ENCODE peak calls at places on chromosomes 5 and 9, in seven cellular contexts. F is GM12878, Y is SK-N-SH, L is HCT116, G is K562, S is H1, O is HepG2. Q is an unnamed sample.

GRCh38 chr5:139118804-139119203 is 79.4 kb downstream of the SIL1 start:
- DNase-seq in G (no peak), L (no peak), Y (no peak), S (no peak), O (no peak), F (no peak), Q (no peak)

GRCh38 chr5:61732376-61732775 is 400.3 kb downstream of the ZSWIM6 start:
- DNase-seq in S (no peak), F (no peak), L (no peak), G (no peak), Y (no peak), O (no peak), Q (no peak)

GRCh38 chr5:33079548-33079947 is 361.2 kb upstream of the TARS1 start:
- DNase-seq in L (no peak), Y (no peak), F (no peak), O (no peak), S (no peak), G (no peak), Q (no peak)

GRCh38 chr9:84736076-84736475 is 66.5 kb downstream of the NTRK2 start:
- DNase-seq in S (no peak), O (no peak), Y (no peak), L (no peak), G (no peak), F (no peak), Q (no peak)

GRCh38 chr9:137429974-137430722 is 7.0 kb downstream of the NOXA1 start:
- DNase-seq in S (peak; percentile 80), Y (peak; percentile 86), F (no peak), G (peak; percentile 79), L (no peak), O (no peak), Q (peak; percentile 66)

GRCh38 chr5:172881691-172882370 is 47.8 kb downstream of the ERGIC1 start:
- DNase-seq in F (peak; percentile 72), G (peak; percentile 85), L (peak; percentile 10), Y (no peak), S (no peak), O (no peak), Q (no peak)

GRCh38 chr5:172059661-172060100 is 53.2 kb upstream of the FBXW11 start:
- DNase-seq in Y (peak; percentile 56), G (peak; percentile 38), F (no peak), S (peak; percentile 64), O (peak; percentile 19), L (no peak), Q (no peak)

GRCh38 chr5:171776747-171777419 is 8.7 kb upstream of the SMIM23 start:
- DNase-seq in F (no peak), S (peak; percentile 41), Y (no peak), G (no peak), L (no peak), O (no peak), Q (no peak)

GRCh38 chr5:168291281-168291960 is at the start of gene WWC1:
- DNase-seq in L (peak; percentile 79), F (peak; percentile 31), Y (peak; percentile 92), O (peak; percentile 63), S (peak; percentile 92), G (no peak), Q (peak; percentile 92)

GRCh38 chr5:21646469-21646868 is 1206.7 kb downstream of the CDH12 start:
- DNase-seq in F (no peak), S (no peak), G (no peak), O (no peak), Y (no peak), L (no peak), Q (no peak)

GRCh38 chr5:119250946-119251901 is 104.6 kb upstream of the TNFAIP8 start:
- DNase-seq in L (no peak), Y (no peak), G (no peak), O (no peak), F (no peak), S (no peak), Q (no peak)

GRCh38 chr5:101678494-101679193 is 617.4 kb downstream of the SLCO4C1 start:
- DNase-seq in Y (peak; percentile 43), O (peak; percentile 52), L (peak; percentile 59), F (peak; percentile 7), G (peak; percentile 36), S (peak; percentile 92), Q (peak; percentile 72)

GRCh38 chr5:166088389-166089039 is 2202.9 kb upstream of the WWC1 start:
- DNase-seq in O (no peak), Y (no peak), S (no peak), L (no peak), F (no peak), G (no peak), Q (no peak)

GRCh38 chr5:68409259-68409658 is 193.7 kb downstream of the PIK3R1 start:
- DNase-seq in Y (no peak), F (no peak), O (no peak), L (no peak), G (peak; percentile 57), S (no peak), Q (no peak)

GRCh38 chr9:80369641-80370040 is 797.9 kb downstream of the TLE4 start:
- DNase-seq in S (no peak), G (no peak), L (no peak), Y (no peak), F (no peak), O (no peak), Q (no peak)

GRCh38 chr5:167699434-167699833 is 592.0 kb upstream of the WWC1 start:
- DNase-seq in F (no peak), G (no peak), S (no peak), O (no peak), Y (no peak), L (peak; percentile 97), Q (no peak)

GRCh38 chr5:76408104-76408644 is 5.1 kb downstream of the IQGAP2 start:
- DNase-seq in Y (no peak), O (peak; percentile 32), L (no peak), F (no peak), G (no peak), S (no peak), Q (no peak)

GRCh38 chr5:84058561-84058960 is 326.1 kb downstream of the EDIL3 start:
- DNase-seq in G (no peak), Y (no peak), F (no peak), O (no peak), S (no peak), L (no peak), Q (no peak)

GRCh38 chr5:37738865-37739488 is 100.9 kb downstream of the GDNF start:
- DNase-seq in O (no peak), G (no peak), F (no peak), Y (no peak), L (no peak), S (no peak), Q (no peak)

GRCh38 chr5:95595289-95595931 is 24.5 kb upstream of the GPR150 start:
- DNase-seq in F (no peak), L (no peak), S (no peak), Y (no peak), O (no peak), G (no peak), Q (no peak)

GRCh38 chr9:129624168-129624759 is 1.7 kb upstream of the NTMT1 start:
- DNase-seq in L (peak; percentile 45), O (peak; percentile 46), G (peak; percentile 78), S (peak; percentile 95), Y (peak; percentile 82), F (no peak), Q (peak; percentile 91)

GRCh38 chr5:72465601-72466563 is 41.3 kb downstream of the ZNF366 start:
- DNase-seq in O (no peak), G (no peak), F (peak; percentile 92), Y (no peak), S (no peak), L (no peak), Q (no peak)

GRCh38 chr5:17355585-17356346 is 138.3 kb downstream of the BASP1 start:
- DNase-seq in F (no peak), L (no peak), Y (no peak), O (no peak), G (no peak), S (no peak), Q (no peak)

DNA sequence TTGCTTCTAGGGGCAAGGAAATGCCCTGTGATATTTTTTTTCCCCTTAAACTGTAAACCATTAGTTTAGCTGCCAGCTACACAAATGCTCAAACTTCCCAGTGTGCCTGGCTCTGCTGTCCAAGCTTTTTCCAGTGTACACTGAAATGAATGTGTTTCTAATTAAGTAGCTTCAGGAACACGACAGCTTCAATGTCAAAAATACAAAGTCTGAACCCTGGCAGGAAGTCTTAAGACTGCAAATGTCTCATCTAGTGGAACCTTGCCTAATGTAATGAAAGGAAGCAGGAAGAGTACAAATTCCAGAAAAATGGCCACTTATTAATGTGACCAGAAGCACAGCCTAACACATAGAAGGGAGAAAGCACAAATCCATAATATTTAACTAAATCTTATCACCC is 255.2 kb downstream of the CRB2 start:
- DNase-seq in O (no peak), S (no peak), F (no peak), G (no peak), Y (no peak), L (no peak), Q (no peak)
- TF ChIP-seq JUND in O (no peak), S (no peak), F (no peak), G (no peak), Y (no peak), L (no peak), Q (no peak)

DNA sequence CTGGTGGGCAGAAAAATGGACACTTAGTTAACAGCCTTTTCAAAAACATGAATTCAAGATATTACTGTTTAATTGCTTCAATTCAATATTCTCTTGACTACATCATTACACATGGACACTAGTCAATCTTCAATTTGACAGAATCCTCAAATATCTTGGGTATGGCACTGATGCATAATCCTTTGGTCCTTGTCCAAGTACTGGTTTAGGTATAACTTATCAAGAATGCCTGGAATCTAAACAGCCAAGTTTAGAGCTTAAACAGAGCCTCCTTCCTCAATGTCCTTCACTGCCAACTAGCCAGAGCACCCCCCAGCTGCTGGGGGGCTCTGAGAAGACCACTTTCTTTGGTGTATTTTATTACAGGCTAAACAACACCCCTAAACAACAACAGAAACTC is 61.6 kb upstream of the ERCC6L2 start:
- DNase-seq in O (no peak), S (no peak), L (no peak), G (no peak), Y (no peak), F (no peak), Q (no peak)
- TF ChIP-seq JUND in O (no peak), S (no peak), L (no peak), G (no peak), Y (no peak), F (no peak), Q (no peak)

GRCh38 chr9:466749-467148 is 252.1 kb downstream of the DOCK8 start:
- DNase-seq in O (no peak), G (no peak), L (no peak), F (no peak), S (no peak), Y (no peak), Q (no peak)

GRCh38 chr9:470041-470781 is 255.5 kb downstream of the DOCK8 start:
- DNase-seq in O (peak; percentile 81), L (peak; percentile 54), Y (peak; percentile 83), F (peak; percentile 72), S (peak; percentile 84), G (peak; percentile 86), Q (peak; percentile 60)

GRCh38 chr9:469672-470040 is 255.0 kb downstream of the DOCK8 start:
- DNase-seq in Y (no peak), S (peak; percentile 71), O (no peak), L (no peak), F (no peak), G (no peak), Q (no peak)

GRCh38 chr9:470795-471194 is 256.1 kb downstream of the DOCK8 start:
- DNase-seq in Y (no peak), F (no peak), L (no peak), S (no peak), O (no peak), G (no peak), Q (no peak)

GRCh38 chr9:468766-469496 is 254.3 kb downstream of the DOCK8 start:
- DNase-seq in G (no peak), L (no peak), S (no peak), Y (no peak), F (peak; percentile 5), O (no peak), Q (no peak)
- TF ChIP-seq JUND in G (no peak), L (no peak), S (no peak), Y (no peak), F (no peak), O (no peak), Q (no peak)

GRCh38 chr9:92663951-92664350 is 6.0 kb downstream of the IPPK start:
- DNase-seq in L (no peak), G (no peak), O (no peak), S (no peak), F (no peak), Y (no peak), Q (no peak)
- TF ChIP-seq JUND in L (no peak), G (no peak), O (no peak), S (no peak), F (no peak), Y (no peak), Q (no peak)

Q was measured in T47D.